ENCODE peak calls at places on chromosomes 5 and 9, in six cellular contexts. F, E, K, O, A and X are unnamed samples.

GRCh38 chr5:93192683-93193082 is 388.3 kb downstream of the NR2F1-AS1 start:
- DNase-seq in F (no peak), E (no peak), K (no peak), O (no peak), A (no peak), X (no peak)

GRCh38 chr5:9013147-9013546 is 532.7 kb downstream of the SEMA5A start:
- DNase-seq in F (no peak), E (no peak), K (no peak), O (no peak), A (no peak), X (no peak)

GRCh38 chr9:126419475-126419874 is 92.8 kb downstream of the MVB12B start:
- DNase-seq in F (no peak), E (no peak), K (no peak), O (no peak), A (no peak), X (no peak)

GRCh38 chr5:65625743-65626142 is 916 bp downstream of the SHLD3 start:
- DNase-seq in F (no peak), E (no peak), K (peak), O (no peak), A (no peak), X (peak)

GRCh38 chr9:72888943-72889342 is 63.9 kb downstream of the ALDH1A1 start:
- DNase-seq in F (no peak), E (no peak), K (no peak), O (no peak), A (no peak), X (no peak)

GRCh38 chr5:163951069-163951468 is 445.6 kb downstream of the MAT2B start:
- DNase-seq in F (no peak), E (peak), K (no peak), O (no peak), A (no peak), X (no peak)

GRCh38 chr5:134086943-134087305 is 27.6 kb upstream of the TCF7 start:
- DNase-seq in F (no peak), E (no peak), K (no peak), O (no peak), A (no peak), X (no peak)

GRCh38 chr5:126527892-126528291 is 67.1 kb downstream of the ALDH7A1 start:
- DNase-seq in F (peak), E (no peak), K (peak), O (no peak), A (no peak), X (no peak)

GRCh38 chr5:36683821-36684434 is 77.5 kb downstream of the SLC1A3 start:
- DNase-seq in F (no peak), E (peak), K (no peak), O (no peak), A (no peak), X (no peak)

GRCh38 chr9:126842977-126843799 is 17.3 kb upstream of the ZBTB34 start:
- DNase-seq in F (no peak), E (no peak), K (no peak), O (no peak), A (no peak), X (peak)

GRCh38 chr9:126117631-126118030 is 209.0 kb upstream of the MVB12B start:
- DNase-seq in F (no peak), E (no peak), K (no peak), O (no peak), A (no peak), X (no peak)

GRCh38 chr5:115168829-115169391 is 798 bp downstream of the TRIM36 start:
- DNase-seq in F (no peak), E (no peak), K (peak), O (peak), A (no peak), X (no peak)

GRCh38 chr5:42691413-42691861 is 65.2 kb upstream of the CCDC152 start:
- DNase-seq in F (no peak), E (peak), K (peak), O (no peak), A (no peak), X (peak)

GRCh38 chr9:71758785-71759184 is 9.5 kb downstream of the CEMIP2 start:
- DNase-seq in F (no peak), E (no peak), K (peak), O (no peak), A (no peak), X (peak)

GRCh38 chr5:91591076-91591475 is 208.0 kb upstream of the ARRDC3 start:
- DNase-seq in F (no peak), E (no peak), K (peak), O (no peak), A (no peak), X (no peak)

GRCh38 chr5:15245913-15246312 is 254.1 kb upstream of the FBXL7 start:
- DNase-seq in F (no peak), E (no peak), K (no peak), O (no peak), A (no peak), X (no peak)

GRCh38 chr9:127873886-127874285 is 3.6 kb downstream of the AK1 start:
- DNase-seq in F (no peak), E (peak), K (no peak), O (no peak), A (no peak), X (no peak)

GRCh38 chr9:92001244-92001643 is 51.2 kb upstream of the ROR2 start:
- DNase-seq in F (no peak), E (peak), K (no peak), O (no peak), A (no peak), X (no peak)

GRCh38 chr5:35860686-35861085 is 4.0 kb downstream of the IL7R start:
- DNase-seq in F (no peak), E (no peak), K (no peak), O (no peak), A (no peak), X (no peak)

GRCh38 chr5:122172207-122172606 is 42.9 kb downstream of the ZNF474 start:
- DNase-seq in F (no peak), E (no peak), K (no peak), O (no peak), A (no peak), X (no peak)

GRCh38 chr5:989961-990530 is 18.6 kb upstream of the NKD2 start:
- DNase-seq in F (no peak), E (peak), K (peak), O (no peak), A (no peak), X (no peak)

GRCh38 chr5:57884346-57885102 is 401.9 kb upstream of the ACTBL2 start:
- DNase-seq in F (no peak), E (no peak), K (no peak), O (no peak), A (no peak), X (no peak)

GRCh38 chr5:57174128-57174849 is 430 bp downstream of the GPBP1 start:
- DNase-seq in F (no peak), E (peak), K (peak), O (no peak), A (peak), X (no peak)

GRCh38 chr9:36148652-36149051 is 12.1 kb downstream of the GLIPR2 start:
- DNase-seq in F (peak), E (peak), K (peak), O (no peak), A (peak), X (peak)

GRCh38 chr5:1013238-1013947 is 4.8 kb downstream of the NKD2 start:
- DNase-seq in F (no peak), E (no peak), K (no peak), O (no peak), A (no peak), X (no peak)

GRCh38 chr9:77927265-77927664 is 104.3 kb downstream of the GNAQ start:
- DNase-seq in F (peak), E (peak), K (peak), O (no peak), A (no peak), X (no peak)